ENCODE peak calls at places on chromosome 13, in four cellular contexts. U is OCI-M1, T is uterus, E is progenitor cell of endocrine pancreas. R is an unnamed sample.

GRCh38 chr13:78194904-78195639 is 276.4 kb upstream of the EDNRB start:
- DNase-seq in T (no peak), E (no peak), U (no peak), R (no peak)

GRCh38 chr13:40379794-40380608 is 286.4 kb downstream of the FOXO1 start:
- DNase-seq in T (no peak), E (no peak), U (no peak), R (no peak)

GRCh38 chr13:27482996-27483395 is 32.6 kb upstream of the MTIF3 start:
- DNase-seq in U (peak), E (no peak), T (no peak), R (no peak)

GRCh38 chr13:110113284-110113764 is 193.6 kb downstream of the COL4A1 start:
- DNase-seq in T (no peak), E (no peak), U (peak), R (no peak)

GRCh38 chr13:47112900-47113299 is 216.0 kb upstream of the HTR2A start:
- DNase-seq in U (no peak), E (no peak), T (no peak), R (no peak)

GRCh38 chr13:97395437-97396136 is 38.4 kb upstream of the RAP2A start:
- DNase-seq in E (no peak), U (peak), T (no peak), R (no peak)

GRCh38 chr13:93345642-93346220 is 119.1 kb downstream of the GPC6 start:
- DNase-seq in E (no peak), U (no peak), T (no peak), R (no peak)

GRCh38 chr13:30394798-30395191 is 27.5 kb upstream of the UBE2L5 start:
- DNase-seq in T (no peak), U (peak), E (no peak), R (no peak)

GRCh38 chr13:110965038-110965754 is 50.3 kb upstream of the ANKRD10 start:
- DNase-seq in U (peak), T (no peak), E (no peak), R (no peak)

GRCh38 chr13:107450426-107450825 is 764.9 kb downstream of the LIG4 start:
- DNase-seq in E (no peak), T (no peak), U (no peak), R (no peak)

GRCh38 chr13:21149568-21149967 is 26.8 kb downstream of the SKA3 start:
- DNase-seq in T (no peak), E (no peak), U (peak), R (no peak)

GRCh38 chr13:111458001-111458531 is 137.6 kb downstream of the TEX29 start:
- DNase-seq in E (no peak), T (no peak), U (no peak), R (no peak)

GRCh38 chr13:106533940-106534843 is 1.3 kb downstream of the EFNB2 start:
- DNase-seq in E (no peak), T (peak), U (no peak), R (peak)

GRCh38 chr13:95343944-95344343 is 42.7 kb upstream of the ABCC4 start:
- DNase-seq in T (no peak), E (no peak), U (no peak), R (no peak)

GRCh38 chr13:32098275-32098674 is 66.7 kb downstream of the FRY start:
- DNase-seq in U (no peak), E (no peak), T (no peak), R (no peak)

GRCh38 chr13:83503424-83503823 is 378.9 kb downstream of the SLITRK1 start:
- DNase-seq in T (no peak), E (no peak), U (no peak), R (no peak)

GRCh38 chr13:44433863-44434262 is 60.2 kb downstream of the SERP2 start:
- DNase-seq in T (no peak), E (no peak), U (no peak), R (no peak)

GRCh38 chr13:109146912-109147624 is 517.7 kb downstream of the MYO16 start:
- DNase-seq in U (no peak), T (no peak), E (no peak), R (no peak)

GRCh38 chr13:39016789-39017188 is 21.1 kb downstream of the PROSER1 start:
- DNase-seq in T (no peak), E (no peak), U (peak), R (no peak)

GRCh38 chr13:114012921-114013320 is 39.0 kb upstream of the C13orf46 start:
- DNase-seq in T (no peak), E (no peak), U (no peak), R (no peak)

GRCh38 chr13:48194392-48194754 is 38.6 kb upstream of the ITM2B start:
- DNase-seq in T (no peak), E (no peak), U (peak), R (no peak)

GRCh38 chr13:95447766-95448165 is 104.8 kb upstream of the CLDN10 start:
- DNase-seq in T (no peak), U (no peak), E (no peak), R (no peak)

GRCh38 chr13:103097366-103097928 is 31.2 kb upstream of the SLC10A2 start:
- DNase-seq in T (no peak), E (no peak), U (no peak), R (no peak)

GRCh38 chr13:75818181-75819110 is 182.3 kb downstream of the LMO7 start:
- DNase-seq in T (no peak), E (no peak), U (no peak), R (no peak)